ENCODE peak calls at places on chromosome 5, in nine cellular contexts. G is C1 segment of cervical spinal cord; F is activated B cell treated with CpG ODN at 0.5 μM for 24 hours; T is stimulated activated CD8-positive, alpha-beta memory T cell treated with anti-CD3 and anti-CD28 coated beads, Interleukin-12 subunit alpha, Interleukin-12 subunit beta, amount 100 ng/mL, for 1 hour; A is activated CD4-positive, alpha-beta memory T cell treated with anti-CD3 and anti-CD28 coated beads for 36 hours; J is HuH-7.5; W is kidney epithelial cell; Z is fibroblast of mammary gland; L is GM23248. B is an unnamed sample.
A peak's percentile ranks its signal among the peaks of the same experiment; 100 is the strongest.

GRCh38 chr5:140605879-140606278 is 27.1 kb downstream of the CD14 start:
- DNase-seq in G (no peak), F (no peak), T (no peak), A (no peak), J (no peak), W (no peak), Z (peak; percentile 9), L (no peak), B (no peak)

GRCh38 chr5:109689740-109690455 is at the start of gene MAN2A1:
- DNase-seq in G (peak; percentile 82), F (peak; percentile 81), T (peak; percentile 69), A (peak; percentile 82), J (peak; percentile 34), W (no peak), Z (peak; percentile 62), L (peak; percentile 83), B (peak; percentile 85)

GRCh38 chr5:8907168-8907868 is 638.6 kb downstream of the SEMA5A start:
- DNase-seq in G (no peak), F (no peak), T (no peak), A (no peak), J (no peak), W (peak; percentile 34), Z (peak; percentile 87), L (peak; percentile 82), B (peak; percentile 96)

GRCh38 chr5:115179959-115180709 is 10.4 kb upstream of the TRIM36 start:
- DNase-seq in G (no peak), F (peak; percentile 49), T (no peak), A (peak; percentile 28), J (peak; percentile 46), W (no peak), Z (peak; percentile 13), L (peak; percentile 47), B (peak; percentile 61)

GRCh38 chr5:11596185-11596584 is 308.1 kb downstream of the CTNND2 start:
- DNase-seq in G (no peak), F (no peak), T (no peak), A (no peak), J (no peak), W (no peak), Z (peak; percentile 7), L (no peak), B (no peak)

GRCh38 chr5:112068593-112068992 is 311.6 kb upstream of the NREP start:
- DNase-seq in G (no peak), F (no peak), T (no peak), A (no peak), J (no peak), W (no peak), Z (no peak), L (no peak), B (no peak)

GRCh38 chr5:169860585-169860984 is 119.7 kb downstream of the INSYN2B start:
- DNase-seq in G (no peak), F (no peak), T (no peak), A (no peak), J (no peak), W (no peak), Z (no peak), L (no peak), B (no peak)

GRCh38 chr5:131167615-131168014 is 2.6 kb upstream of the HINT1 start:
- DNase-seq in G (no peak), F (no peak), T (no peak), A (no peak), J (no peak), W (no peak), Z (no peak), L (no peak), B (no peak)

GRCh38 chr5:123785160-123786001 is 273.4 kb downstream of the CSNK1G3 start:
- DNase-seq in G (no peak), F (no peak), T (no peak), A (no peak), J (no peak), W (peak; percentile 50), Z (peak; percentile 77), L (peak; percentile 64), B (peak; percentile 13)

GRCh38 chr5:139660916-139661814 is 13.0 kb downstream of the CXXC5 start:
- DNase-seq in G (peak; percentile 95), F (peak; percentile 69), T (no peak), A (no peak), J (no peak), W (peak; percentile 74), Z (peak; percentile 96), L (peak; percentile 99), B (peak; percentile 96)

B was measured in ELR.